ENCODE peak calls at places on chromosome 12, in four cellular contexts. J is kidney epithelial cell, O is right lobe of liver, V is IMR-90. M is an unnamed sample.
A peak's percentile ranks its signal among the peaks of the same experiment; 100 is the strongest.

GRCh38 chr12:38384816-38385491 is 68.4 kb downstream of the ALG10B start:
- DNase-seq in J (no peak), O (peak; percentile 30), V (no peak), M (no peak)

GRCh38 chr12:43402431-43402830 is 149.6 kb downstream of the ADAMTS20 start:
- DNase-seq in V (peak; percentile 48), O (no peak), J (no peak), M (no peak)

GRCh38 chr12:70040141-70040540 is 203.1 kb upstream of the CNOT2 start:
- DNase-seq in J (no peak), O (no peak), V (peak; percentile 72), M (peak; percentile 14)

GRCh38 chr12:121325922-121326396 is 26.3 kb downstream of the ANAPC5 start:
- DNase-seq in J (no peak), V (no peak), O (no peak), M (no peak)

GRCh38 chr12:49331360-49332222 is 5.4 kb downstream of the C1QL4 start:
- DNase-seq in J (no peak), V (peak; percentile 76), O (peak; percentile 70), M (peak; percentile 99)

GRCh38 chr12:40197590-40197989 is 27.2 kb upstream of the LRRK2 start:
- DNase-seq in O (no peak), V (no peak), J (no peak), M (no peak)

GRCh38 chr12:46368138-46368537 is 4.4 kb downstream of the SLC38A2 start:
- DNase-seq in J (no peak), V (no peak), O (no peak), M (no peak)

GRCh38 chr12:119208626-119209061 is 29.9 kb downstream of the HSPB8 start:
- DNase-seq in J (no peak), O (no peak), V (peak; percentile 38), M (no peak)

GRCh38 chr12:65822732-65823480 is 1.4 kb upstream of the HMGA2 start:
- DNase-seq in V (peak; percentile 79), J (peak; percentile 61), O (no peak), M (peak; percentile 91)

GRCh38 chr12:13203028-13203922 is 6.7 kb downstream of the EMP1 start:
- DNase-seq in V (no peak), O (no peak), J (no peak), M (no peak)

GRCh38 chr12:66232258-66232657 is 43.2 kb downstream of the IRAK3 start:
- DNase-seq in V (no peak), O (no peak), J (no peak), M (no peak)

GRCh38 chr12:100738086-100738485 is 56.5 kb upstream of the ANO4 start:
- DNase-seq in O (no peak), J (no peak), V (no peak), M (no peak)

GRCh38 chr12:15535287-15535895 is 213.1 kb downstream of the PTPRO start:
- DNase-seq in O (no peak), V (no peak), J (no peak), M (no peak)

GRCh38 chr12:105676694-105677093 is 346.2 kb downstream of the C12orf75 start:
- DNase-seq in J (no peak), O (no peak), V (no peak), M (no peak)

GRCh38 chr12:38151991-38152700 is 164.4 kb upstream of the ALG10B start:
- DNase-seq in V (no peak), J (no peak), O (no peak), M (no peak)

GRCh38 chr12:131438874-131439273 is 272.0 kb upstream of the SFSWAP start:
- DNase-seq in V (no peak), O (no peak), J (no peak), M (no peak)

GRCh38 chr12:13435535-13435934 is 239.0 kb downstream of the EMP1 start:
- DNase-seq in J (no peak), O (no peak), V (no peak), M (no peak)

GRCh38 chr12:65163755-65164154 is 5.6 kb upstream of the LEMD3 start:
- DNase-seq in V (no peak), J (no peak), O (no peak), M (no peak)

GRCh38 chr12:65895759-65896656 is 71.7 kb downstream of the HMGA2 start:
- DNase-seq in J (no peak), O (no peak), V (no peak), M (peak; percentile 69)

GRCh38 chr12:128992116-128992515 is 138.8 kb downstream of the GLT1D1 start:
- DNase-seq in V (no peak), J (no peak), O (no peak), M (no peak)

GRCh38 chr12:104519190-104519857 is 62.6 kb downstream of the CHST11 start:
- DNase-seq in V (no peak), O (no peak), J (no peak), M (peak; percentile 10)

GRCh38 chr12:118714051-118714460 is 267.3 kb upstream of the SRRM4 start:
- DNase-seq in V (no peak), O (no peak), J (no peak), M (no peak)

GRCh38 chr12:93031028-93031427 is 101.9 kb upstream of the EEA1 start:
- DNase-seq in J (no peak), O (no peak), V (no peak), M (no peak)

GRCh38 chr12:58919271-58920101 is 818 bp downstream of the LRIG3 start:
- DNase-seq in O (no peak), J (no peak), V (peak; percentile 58), M (peak; percentile 83)

GRCh38 chr12:43797561-43798217 is 8.4 kb downstream of the TWF1 start:
- DNase-seq in V (peak; percentile 26), O (no peak), J (no peak), M (no peak)

GRCh38 chr12:79298511-79298910 is 392.3 kb downstream of the PAWR start:
- DNase-seq in O (no peak), J (no peak), V (peak; percentile 21), M (no peak)

GRCh38 chr12:65685514-65685913 is 138.8 kb upstream of the HMGA2 start:
- DNase-seq in O (no peak), J (no peak), V (peak; percentile 43), M (peak; percentile 38)

GRCh38 chr12:40446385-40446784 is 221.6 kb downstream of the LRRK2 start:
- DNase-seq in V (peak; percentile 2), O (no peak), J (no peak), M (peak; percentile 31)

GRCh38 chr12:57215065-57215464 is 1.5 kb upstream of the NXPH4 start:
- DNase-seq in V (no peak), J (no peak), O (no peak), M (no peak)

GRCh38 chr12:110577717-110578521 is 5.2 kb downstream of the PPTC7 start:
- DNase-seq in V (peak; percentile 88), J (no peak), O (no peak), M (peak; percentile 95)

GRCh38 chr12:98653866-98654493 is 8.9 kb downstream of the APAF1 start:
- DNase-seq in J (no peak), O (no peak), V (peak; percentile 70), M (peak; percentile 90)

GRCh38 chr12:94689002-94689645 is 38.8 kb upstream of the TMCC3 start:
- DNase-seq in O (no peak), V (peak; percentile 27), J (no peak), M (no peak)

GRCh38 chr12:51860986-51861385 is 12.5 kb upstream of the FIGNL2 start:
- DNase-seq in J (no peak), O (no peak), V (no peak), M (peak; percentile 57)
- TF ChIP-seq CTCF in J (no peak), O (no peak), V (no peak), M (no peak)

DNA sequence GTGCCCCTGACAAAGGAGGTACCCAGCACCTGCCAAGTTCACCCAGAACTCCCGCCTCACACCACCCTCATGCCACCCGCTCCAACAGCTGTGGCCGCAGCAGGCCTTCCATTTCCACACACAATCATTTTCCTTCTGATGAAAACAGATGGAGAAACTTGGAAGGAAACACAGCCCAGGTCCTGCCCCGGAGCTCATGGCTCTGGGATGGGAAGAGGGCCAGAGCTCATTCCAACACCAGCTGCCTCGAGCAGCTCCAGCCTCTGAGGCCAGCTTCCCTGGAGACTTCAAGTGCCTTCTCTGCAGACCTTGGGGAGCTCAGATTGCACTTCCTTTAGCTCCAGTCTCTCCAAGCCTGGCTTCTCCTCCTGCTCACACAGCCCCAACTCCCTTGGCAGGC is 55.1 kb upstream of the CMKLR1 start:
- DNase-seq in J (no peak), O (no peak), V (no peak), M (no peak)
- H3K4me3 ChIP-seq in J (no peak overlapping the region), O (no peak overlapping the region), V (no peak overlapping the region), M (no peak overlapping the region)

GRCh38 chr12:54616933-54617535 is 17.7 kb downstream of the LACRT start:
- DNase-seq in O (no peak), J (no peak), V (no peak), M (no peak)

GRCh38 chr12:54624316-54625279 is 10.1 kb downstream of the LACRT start:
- DNase-seq in O (no peak), V (no peak), J (no peak), M (no peak)

GRCh38 chr12:54627304-54627703 is 7.4 kb downstream of the LACRT start:
- DNase-seq in J (no peak), V (no peak), O (no peak), M (no peak)

GRCh38 chr12:54628186-54628846 is 6.4 kb downstream of the LACRT start:
- DNase-seq in J (no peak), O (no peak), V (no peak), M (no peak)

GRCh38 chr12:54622463-54623183 is 12.1 kb downstream of the LACRT start:
- DNase-seq in V (peak; percentile 4), O (no peak), J (no peak), M (no peak)
- TF ChIP-seq CTCF in V (peak; percentile 14), O (no peak), J (no peak), M (peak; percentile 40)

DNA sequence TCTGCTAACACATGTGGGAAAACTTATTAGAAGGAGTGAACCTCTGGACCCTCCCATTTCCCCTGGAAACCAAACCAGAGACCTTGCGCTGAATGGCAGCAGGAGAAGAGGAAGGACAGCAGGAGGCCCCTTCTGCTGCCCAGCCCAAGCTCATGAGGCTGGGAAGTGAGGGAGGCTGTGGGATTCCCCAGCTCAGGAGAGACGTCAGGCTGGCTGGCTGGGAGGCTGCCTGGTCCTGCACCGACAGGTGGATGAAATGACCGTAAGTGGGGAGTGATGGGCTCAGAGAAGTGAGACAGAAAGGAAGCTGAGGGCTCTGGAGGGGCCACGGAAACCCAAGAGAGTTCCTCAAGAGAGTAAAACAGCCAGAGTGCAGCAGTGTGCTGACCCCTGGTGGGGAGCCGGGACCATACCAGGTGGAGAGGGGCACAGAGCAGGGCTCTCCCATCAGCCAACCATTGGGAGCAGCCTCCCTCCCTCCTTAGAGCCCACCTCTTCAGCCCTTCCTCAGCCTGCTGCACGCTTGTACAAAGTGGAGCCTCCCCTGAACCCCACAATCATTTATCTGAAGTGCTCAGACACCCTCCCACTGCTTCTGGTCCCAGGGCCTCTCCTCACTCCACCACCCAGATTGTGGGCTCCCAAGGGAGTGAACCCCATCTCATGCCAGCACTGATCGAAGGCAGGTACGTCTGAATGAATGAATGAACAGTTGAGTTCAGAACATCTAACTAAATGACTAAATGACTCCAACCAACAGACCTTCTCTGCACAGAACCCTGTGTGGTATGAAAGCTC is 14.0 kb downstream of the TAMALIN start:
- DNase-seq in J (no peak), V (peak; percentile 47), O (no peak), M (peak; percentile 95)
- H3K4me3 ChIP-seq in J (no peak overlapping the region), V (no peak overlapping the region), O (no peak overlapping the region), M (no peak overlapping the region)

GRCh38 chr12:130401703-130402102 is 64.0 kb downstream of the PIWIL1 start:
- DNase-seq in V (no peak), J (no peak), O (no peak), M (no peak)
- TF ChIP-seq CTCF in V (no peak), J (no peak), O (peak; percentile 23), M (no peak)

GRCh38 chr12:56082382-56082781 is 2.4 kb downstream of the ERBB3 start:
- DNase-seq in J (no peak), V (no peak), O (no peak), M (no peak)
- H3K4me3 ChIP-seq in J (no peak overlapping the region), V (no peak overlapping the region), O (peak overlapping the region; percentile 82), M (no peak overlapping the region)

GRCh38 chr12:3267690-3268089 is 190.5 kb downstream of the TSPAN9 start:
- DNase-seq in J (no peak), V (no peak), O (no peak), M (no peak)
- TF ChIP-seq CTCF in J (no peak), V (no peak), O (no peak), M (no peak)

M was measured in osteoblast.